ENCODE peak calls at places on chromosomes 7 and 10, in four cellular contexts. R is neural progenitor cell, J is PC-3, A is HCT116. S is an unnamed sample.

GRCh38 chr7:41331194-41331593 is 371.7 kb downstream of the INHBA start:
- DNase-seq in R (no peak), J (no peak), A (no peak), S (no peak)

GRCh38 chr10:34489973-34490372 is 325.1 kb downstream of the PARD3 start:
- DNase-seq in R (no peak), J (peak; percentile 87), A (peak; percentile 29), S (no peak)

GRCh38 chr10:49609283-49610014 is 661 bp upstream of the SLC18A3 start:
- DNase-seq in R (peak; percentile 52), J (no peak), A (no peak), S (no peak)

GRCh38 chr7:76337147-76337546 is 21.6 kb downstream of the YWHAG start:
- DNase-seq in R (no peak), J (no peak), A (no peak), S (no peak)

GRCh38 chr10:127919418-127920191 is 12.7 kb downstream of the PTPRE start:
- DNase-seq in R (no peak), J (peak; percentile 38), A (no peak), S (no peak)

GRCh38 chr10:68837626-68838322 is 10.4 kb downstream of the STOX1 start:
- DNase-seq in R (no peak), J (no peak), A (no peak), S (no peak)

GRCh38 chr7:38021892-38022291 is 101.5 kb downstream of the EPDR1 start:
- DNase-seq in R (no peak), J (no peak), A (no peak), S (no peak)

GRCh38 chr10:79308969-79309665 is 38.2 kb upstream of the PPIF start:
- DNase-seq in R (no peak), J (no peak), A (no peak), S (no peak)

GRCh38 chr10:35040761-35041501 is 49.2 kb downstream of the CUL2 start:
- DNase-seq in R (peak; percentile 75), J (peak; percentile 72), A (peak; percentile 75), S (no peak)

GRCh38 chr7:146112755-146113154 is 3.8 kb upstream of the CNTNAP2 start:
- DNase-seq in R (no peak), J (no peak), A (no peak), S (no peak)

GRCh38 chr7:13028731-13029099 is 341.3 kb downstream of the ARL4A start:
- DNase-seq in R (no peak), J (no peak), A (no peak), S (no peak)

GRCh38 chr10:131812736-131813604 is 87.8 kb upstream of the PPP2R2D start:
- DNase-seq in R (no peak), J (no peak), A (no peak), S (no peak)

DNA sequence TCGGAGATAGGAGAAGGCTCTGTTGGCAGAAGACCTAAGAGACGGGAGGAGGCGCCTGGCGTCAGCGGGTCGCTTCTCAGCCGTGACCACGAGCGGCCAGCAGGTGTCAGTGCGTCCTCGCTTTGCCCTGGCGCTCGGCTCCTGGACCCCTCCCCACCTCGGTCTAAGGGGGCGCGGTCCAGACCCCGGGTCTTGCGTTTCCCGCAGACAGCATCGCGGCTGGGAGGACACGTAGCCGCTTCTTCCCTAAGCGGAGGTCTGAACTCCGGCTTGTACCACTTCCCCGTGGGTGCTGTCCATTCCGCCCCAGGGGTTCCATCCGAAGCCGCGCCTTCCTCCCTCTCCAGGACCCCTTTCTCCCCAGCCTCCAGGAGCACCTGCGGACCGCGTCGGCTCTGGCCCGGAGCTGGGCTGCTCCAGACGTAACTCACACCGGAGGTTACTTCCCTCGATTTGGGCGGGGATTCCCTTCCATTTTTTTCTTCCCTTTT is 593 bp upstream of the ADRA2A start:
- DNase-seq in R (peak; percentile 95), J (peak; percentile 44), A (peak; percentile 13), S (no peak)
- TF ChIP-seq EZH2 in R (no peak), J (no peak), A (no peak), S (no peak)

GRCh38 chr7:1367501-1367900 is 91.8 kb downstream of the MICALL2 start:
- DNase-seq in R (no peak), J (no peak), A (no peak), S (no peak)
- TF ChIP-seq EZH2 in R (no peak), J (no peak), A (no peak), S (no peak)

DNA sequence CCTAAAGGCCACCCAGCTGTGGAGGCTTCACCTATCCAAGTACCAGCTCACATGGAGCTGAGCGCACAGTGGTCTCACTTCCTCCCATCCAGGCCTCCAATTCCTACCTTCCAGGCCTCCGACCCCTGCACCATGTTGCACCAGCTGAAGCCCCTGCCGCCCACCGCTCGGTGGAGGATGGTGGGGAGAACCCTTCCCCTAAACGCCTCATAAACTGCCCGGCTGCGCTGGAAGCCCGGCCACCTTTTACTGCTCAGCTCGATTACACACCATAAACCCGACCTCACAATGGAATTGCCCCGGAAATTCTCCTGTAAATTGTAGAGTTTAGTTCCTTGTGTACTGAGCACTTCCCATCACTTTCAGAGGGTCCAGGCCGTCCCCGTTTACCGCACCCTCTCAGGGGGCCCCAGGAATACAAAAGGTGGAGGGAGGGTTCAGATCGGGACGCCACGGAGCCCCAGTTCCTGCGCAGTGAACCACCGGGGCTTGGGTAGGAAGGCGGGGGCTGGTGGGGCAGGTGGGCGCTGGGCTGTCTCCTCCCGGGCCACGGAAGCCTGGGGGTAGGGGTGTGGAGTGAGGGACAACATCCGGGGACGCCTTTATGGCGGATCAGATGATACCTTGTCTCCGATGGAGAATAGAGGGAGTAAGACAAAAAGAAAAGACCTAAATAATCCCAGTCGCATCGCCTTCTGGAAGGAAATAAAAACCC is 1.4 kb upstream of the HOXA7 start:
- DNase-seq in R (no peak), J (no peak), A (no peak), S (no peak)
- TF ChIP-seq EZH2 in R (peak; percentile 86), J (no peak), A (no peak), S (no peak)

GRCh38 chr7:155804897-155805825 is 7.1 kb downstream of the SHH start:
- DNase-seq in R (peak; percentile 93), J (peak; percentile 76), A (no peak), S (no peak)

GRCh38 chr7:155805826-155806095 is 6.5 kb downstream of the SHH start:
- DNase-seq in R (no peak), J (no peak), A (no peak), S (no peak)

GRCh38 chr7:155807805-155808550 is 4.3 kb downstream of the SHH start:
- DNase-seq in R (no peak), J (no peak), A (no peak), S (no peak)

GRCh38 chr7:155807013-155807804 is 5.1 kb downstream of the SHH start:
- DNase-seq in R (peak; percentile 61), J (no peak), A (no peak), S (no peak)

DNA sequence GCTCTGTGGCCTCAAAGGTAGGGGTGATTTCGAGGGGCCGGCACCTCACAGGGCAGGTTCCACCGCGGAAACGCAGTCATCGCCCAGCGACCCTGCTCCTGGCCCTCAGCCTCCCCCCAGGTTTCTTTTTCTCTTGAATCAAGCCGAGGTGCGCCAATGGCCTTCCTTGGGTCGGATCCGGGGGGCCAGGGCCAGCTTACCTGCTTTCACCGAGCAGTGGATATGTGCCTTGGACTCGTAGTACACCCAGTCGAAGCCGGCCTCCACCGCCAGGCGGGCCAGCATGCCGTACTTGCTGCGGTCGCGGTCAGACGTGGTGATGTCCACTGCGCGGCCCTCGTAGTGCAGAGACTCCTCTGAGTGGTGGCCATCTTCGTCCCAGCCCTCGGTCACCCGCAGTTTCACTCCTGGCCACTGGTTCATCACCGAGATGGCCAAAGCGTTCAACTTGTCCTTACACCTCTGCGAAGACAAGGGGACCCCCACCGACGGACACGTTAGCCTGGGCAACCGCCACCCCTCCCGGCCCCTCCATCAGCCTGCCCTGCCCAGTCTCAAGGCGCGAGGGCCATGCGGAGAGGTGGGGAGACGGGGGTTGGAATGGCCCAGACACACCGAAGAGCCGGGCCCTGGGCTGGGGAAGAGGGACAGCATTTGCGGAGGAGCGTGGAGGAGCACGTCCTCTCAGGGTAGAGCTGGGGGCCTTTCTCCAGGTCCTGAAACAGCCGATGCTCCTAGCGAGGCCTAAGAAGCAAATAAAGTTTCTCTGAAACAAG is 6.0 kb downstream of the SHH start:
- DNase-seq in R (peak; percentile 61), J (no peak), A (no peak), S (no peak)
- TF ChIP-seq EZH2 in R (peak; percentile 73), J (no peak), A (no peak), S (no peak)

GRCh38 chr7:154859747-154860620 is 142.9 kb downstream of the PAXIP1 start:
- DNase-seq in R (no peak), J (no peak), A (no peak), S (no peak)

GRCh38 chr7:154857240-154857639 is 145.7 kb downstream of the PAXIP1 start:
- DNase-seq in R (no peak), J (no peak), A (no peak), S (no peak)

GRCh38 chr7:154857728-154858681 is 144.9 kb downstream of the PAXIP1 start:
- DNase-seq in R (no peak), J (no peak), A (no peak), S (peak; percentile 7)

GRCh38 chr7:154860621-154861375 is 142.1 kb downstream of the PAXIP1 start:
- DNase-seq in R (no peak), J (no peak), A (no peak), S (no peak)

DNA sequence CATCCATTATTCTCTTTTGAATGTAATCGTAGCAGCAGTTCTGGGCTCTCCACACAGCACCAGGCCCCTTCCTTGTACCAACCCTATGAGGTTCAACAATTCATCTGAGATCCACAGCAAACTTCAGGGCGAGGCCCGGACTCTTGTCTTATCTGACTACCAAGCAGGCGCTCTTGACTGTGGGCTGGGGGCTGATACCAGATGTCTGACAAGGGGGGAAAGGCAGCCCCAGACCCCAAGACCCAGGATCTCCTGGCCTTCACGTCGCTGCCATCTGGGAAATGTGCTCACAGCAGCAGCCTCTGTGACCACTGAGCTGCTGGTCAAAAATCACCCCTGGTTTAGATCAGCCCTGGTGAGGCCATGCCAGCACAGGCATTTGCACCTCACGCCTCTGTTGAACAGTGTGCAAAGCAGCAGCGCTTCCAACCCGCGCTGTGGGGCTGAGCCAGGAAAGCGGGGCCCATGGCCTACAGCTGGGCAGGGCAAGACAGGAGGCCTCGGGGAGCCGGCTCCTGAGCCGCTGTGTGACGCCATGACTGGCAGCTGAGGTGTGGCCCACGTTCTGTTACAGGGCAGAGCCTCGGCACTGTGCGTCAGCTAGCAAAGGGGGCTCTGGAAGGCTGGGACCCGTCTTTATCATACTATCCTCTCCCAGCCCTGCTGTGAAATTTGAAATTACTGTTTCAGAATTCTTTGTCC is 143.9 kb downstream of the PAXIP1 start:
- DNase-seq in R (no peak), J (no peak), A (no peak), S (no peak)
- TF ChIP-seq EZH2 in R (no peak), J (no peak), A (no peak), S (no peak)

S was measured in PC-9.